ENCODE peak calls at places on chromosomes 7 and 10, in eight cellular contexts. X, U, S, F, C, Y, I and B are unnamed samples.

GRCh38 chr7:64881461-64882287 is 21.4 kb upstream of the ZNF273 start:
- DNase-seq in X (no peak), I (no peak), C (no peak), Y (peak; percentile 38), S (no peak), U (no peak), F (no peak), B (no peak)

GRCh38 chr10:127991543-127992255 is 84.8 kb downstream of the PTPRE start:
- DNase-seq in U (no peak), X (no peak), Y (no peak), C (peak; percentile 59), I (no peak), S (no peak), F (no peak), B (no peak)

GRCh38 chr7:53656881-53657280 is 621.4 kb downstream of the POM121L12 start:
- DNase-seq in U (no peak), S (no peak), I (no peak), X (no peak), C (no peak), F (no peak), Y (no peak), B (no peak)

GRCh38 chr7:154942718-154943117 is 60.2 kb downstream of the PAXIP1 start:
- DNase-seq in X (no peak), Y (no peak), U (no peak), S (no peak), I (no peak), F (no peak), C (no peak), B (no peak)

GRCh38 chr7:37007319-37007718 is 283.0 kb upstream of the AOAH start:
- DNase-seq in Y (no peak), X (no peak), F (no peak), S (no peak), U (no peak), C (no peak), I (no peak), B (peak; percentile 44)

GRCh38 chr10:26044123-26044749 is 110.2 kb downstream of the MYO3A start:
- DNase-seq in F (no peak), U (no peak), I (no peak), Y (no peak), X (no peak), C (no peak), S (no peak), B (peak; percentile 46)

GRCh38 chr10:121880842-121881423 is 46.9 kb downstream of the ATE1 start:
- DNase-seq in S (no peak), F (no peak), Y (no peak), U (no peak), C (no peak), X (no peak), I (no peak), B (no peak)

GRCh38 chr7:118870187-118870586 is 645.7 kb downstream of the ANKRD7 start:
- DNase-seq in X (no peak), Y (peak; percentile 47), C (no peak), I (no peak), F (no peak), S (no peak), U (no peak), B (no peak)

GRCh38 chr10:26721561-26721960 is 24.1 kb downstream of the PDSS1 start:
- DNase-seq in U (no peak), X (no peak), F (peak; percentile 56), S (peak; percentile 57), Y (no peak), I (no peak), C (no peak), B (no peak)

GRCh38 chr7:33185786-33186185 is 56.4 kb downstream of the BBS9 start:
- DNase-seq in U (peak; percentile 43), S (peak; percentile 22), I (peak; percentile 33), Y (peak; percentile 79), C (no peak), X (peak; percentile 26), F (no peak), B (peak; percentile 73)

GRCh38 chr7:27142562-27143021 is 889 bp downstream of the HOXA5 start:
- DNase-seq in X (no peak), C (no peak), I (no peak), Y (peak; percentile 68), U (no peak), F (no peak), S (no peak), B (no peak)

GRCh38 chr10:23686722-23687121 is 247.8 kb downstream of the OTUD1 start:
- DNase-seq in S (no peak), X (no peak), F (no peak), Y (peak; percentile 63), C (no peak), U (no peak), I (no peak), B (peak; percentile 19)

GRCh38 chr10:129949411-129950335 is 14.4 kb downstream of the EBF3 start:
- DNase-seq in X (no peak), S (no peak), C (no peak), I (no peak), F (no peak), Y (no peak), U (no peak), B (peak; percentile 89)

GRCh38 chr7:70416611-70417010 is 715.3 kb upstream of the GALNT17 start:
- DNase-seq in I (no peak), F (no peak), C (no peak), Y (no peak), S (no peak), U (no peak), X (no peak), B (no peak)

GRCh38 chr7:128120116-128120515 is 88.9 kb upstream of the LRRC4 start:
- DNase-seq in U (no peak), F (no peak), C (peak; percentile 14), X (no peak), S (no peak), Y (no peak), I (no peak), B (no peak)

GRCh38 chr10:95450188-95450587 is 111.0 kb downstream of the SORBS1 start:
- DNase-seq in Y (no peak), X (no peak), S (no peak), I (no peak), U (no peak), F (no peak), C (no peak), B (no peak)

GRCh38 chr7:151129141-151129835 is 38.2 kb downstream of the GBX1 start:
- DNase-seq in X (no peak), U (no peak), I (no peak), Y (no peak), F (no peak), S (no peak), C (no peak), B (no peak)

GRCh38 chr7:55065511-55066229 is 46.9 kb downstream of the EGFR start:
- DNase-seq in X (no peak), Y (peak; percentile 39), U (peak; percentile 73), C (no peak), F (no peak), S (no peak), I (peak; percentile 67), B (peak; percentile 68)

GRCh38 chr7:25002826-25003225 is 22.8 kb upstream of the OSBPL3 start:
- DNase-seq in F (no peak), Y (no peak), I (no peak), U (no peak), X (no peak), C (no peak), S (no peak), B (no peak)

GRCh38 chr10:35495521-35496238 is 109.5 kb upstream of the GJD4 start:
- DNase-seq in I (no peak), F (no peak), C (no peak), Y (no peak), U (no peak), X (no peak), S (no peak), B (no peak)

GRCh38 chr7:18175801-18176450 is 148.3 kb upstream of the PRPS1L1 start:
- DNase-seq in C (no peak), U (no peak), I (no peak), Y (no peak), F (no peak), X (no peak), S (no peak), B (no peak)

GRCh38 chr7:158284617-158285382 is 302.8 kb downstream of the PTPRN2 start:
- DNase-seq in F (no peak), X (no peak), I (no peak), S (no peak), C (peak; percentile 22), Y (no peak), U (no peak), B (no peak)

GRCh38 chr7:7536396-7537019 is 835 bp upstream of the COL28A1 start:
- DNase-seq in S (no peak), F (no peak), Y (peak; percentile 82), C (no peak), U (no peak), X (no peak), I (no peak), B (no peak)

GRCh38 chr7:135801877-135802276 is 53.3 kb upstream of the FAM180A start:
- DNase-seq in U (no peak), S (no peak), I (no peak), F (no peak), X (peak; percentile 33), Y (peak; percentile 64), C (peak; percentile 60), B (no peak)

GRCh38 chr7:39904077-39904486 is 46.0 kb upstream of the CDK13 start:
- DNase-seq in U (no peak), X (no peak), I (no peak), S (no peak), Y (no peak), C (no peak), F (no peak), B (no peak)

GRCh38 chr10:103816431-103816830 is 38.9 kb downstream of the SH3PXD2A start:
- DNase-seq in U (no peak), S (no peak), X (no peak), C (no peak), I (no peak), F (no peak), Y (peak; percentile 54), B (no peak)

GRCh38 chr7:17516768-17517167 is 218.3 kb downstream of the AHR start:
- DNase-seq in S (no peak), Y (no peak), C (no peak), U (no peak), I (no peak), X (no peak), F (no peak), B (no peak)

GRCh38 chr7:142669074-142669654 is 80.1 kb upstream of the PRSS1 start:
- DNase-seq in C (no peak), F (no peak), U (no peak), S (no peak), I (peak; percentile 1), Y (no peak), X (no peak), B (peak; percentile 24)